ENCODE peak calls at places on chromosomes 5 and 9, in five cellular contexts. K is OCI-LY7, M is GM23248, J is SK-N-SH, U is adrenal gland. B is an unnamed sample.
A peak's percentile ranks its signal among the peaks of the same experiment; 100 is the strongest.

GRCh38 chr5:3856036-3856435 is 260.4 kb downstream of the IRX1 start:
- DNase-seq in K (no peak), M (no peak), J (no peak), U (no peak), B (no peak)

GRCh38 chr5:132530946-132531345 is 12.4 kb downstream of the IL5 start:
- DNase-seq in K (no peak), M (no peak), J (no peak), U (no peak), B (no peak)

GRCh38 chr9:107422189-107422802 is 67.3 kb downstream of the KLF4 start:
- DNase-seq in K (peak; percentile 53), M (peak; percentile 85), J (peak; percentile 60), U (peak; percentile 82), B (peak; percentile 60)

GRCh38 chr9:15482146-15482545 is 28.6 kb downstream of the PSIP1 start:
- DNase-seq in K (no peak), M (no peak), J (no peak), U (no peak), B (no peak)

GRCh38 chr9:129887210-129888084 is 52.2 kb downstream of the USP20 start:
- DNase-seq in K (peak; percentile 49), M (peak; percentile 78), J (no peak), U (no peak), B (no peak)

GRCh38 chr5:158780656-158781237 is 319.0 kb downstream of the EBF1 start:
- DNase-seq in K (no peak), M (no peak), J (no peak), U (no peak), B (no peak)

GRCh38 chr9:130912932-130913598 is 16.5 kb upstream of the QRFP start:
- DNase-seq in K (no peak), M (peak; percentile 96), J (no peak), U (no peak), B (no peak)

GRCh38 chr5:126937796-126938195 is 92.6 kb downstream of the MARCHF3 start:
- DNase-seq in K (no peak), M (peak; percentile 51), J (no peak), U (no peak), B (no peak)

GRCh38 chr5:72515211-72515610 is 8.0 kb upstream of the ZNF366 start:
- DNase-seq in K (no peak), M (no peak), J (no peak), U (no peak), B (no peak)

GRCh38 chr5:83179966-83180365 is 102.6 kb downstream of the XRCC4 start:
- DNase-seq in K (no peak), M (peak; percentile 2), J (no peak), U (no peak), B (no peak)

GRCh38 chr5:87245451-87245850 is 22.2 kb upstream of the RASA1 start:
- DNase-seq in K (no peak), M (no peak), J (no peak), U (no peak), B (no peak)

GRCh38 chr5:80961376-80962281 is 1.5 kb downstream of the RASGRF2 start:
- DNase-seq in K (no peak), M (no peak), J (no peak), U (no peak), B (no peak)

GRCh38 chr5:149605998-149606721 is 24.9 kb downstream of the ARHGEF37 start:
- DNase-seq in K (peak; percentile 81), M (peak; percentile 99), J (no peak), U (no peak), B (peak; percentile 32)

GRCh38 chr5:24225051-24225450 is 419.7 kb downstream of the CDH10 start:
- DNase-seq in K (no peak), M (peak; percentile 47), J (no peak), U (no peak), B (no peak)

GRCh38 chr9:13351768-13352386 is 72.4 kb upstream of the MPDZ start:
- DNase-seq in K (peak; percentile 29), M (peak; percentile 82), J (peak; percentile 24), U (peak; percentile 24), B (no peak)

GRCh38 chr5:89313804-89314588 is 431.0 kb upstream of the MEF2C start:
- DNase-seq in K (peak; percentile 3), M (peak; percentile 90), J (no peak), U (no peak), B (no peak)

GRCh38 chr5:122129332-122129731 is at the start of gene ZNF474:
- DNase-seq in K (no peak), M (peak; percentile 98), J (no peak), U (no peak), B (no peak)

GRCh38 chr5:143791848-143792701 is 19.9 kb upstream of the HMHB1 start:
- DNase-seq in K (no peak), M (no peak), J (no peak), U (no peak), B (no peak)

GRCh38 chr5:87411586-87412416 is 929 bp downstream of the CCNH start:
- DNase-seq in K (peak; percentile 46), M (peak; percentile 61), J (peak; percentile 10), U (peak; percentile 53), B (no peak)

GRCh38 chr5:114116981-114117380 is 244.9 kb upstream of the KCNN2 start:
- DNase-seq in K (no peak), M (no peak), J (no peak), U (no peak), B (no peak)

GRCh38 chr9:134389659-134390058 is 63.4 kb downstream of the RXRA start:
- DNase-seq in K (no peak), M (no peak), J (peak; percentile 58), U (no peak), B (no peak)

GRCh38 chr9:3936520-3937235 is 363.2 kb downstream of the GLIS3 start:
- DNase-seq in K (no peak), M (no peak), J (peak; percentile 33), U (peak; percentile 42), B (peak; percentile 59)

GRCh38 chr9:13110766-13111400 is 168.6 kb downstream of the MPDZ start:
- DNase-seq in K (no peak), M (peak; percentile 52), J (no peak), U (peak; percentile 57), B (peak; percentile 23)

GRCh38 chr9:126114850-126115460 is 211.7 kb upstream of the MVB12B start:
- DNase-seq in K (no peak), M (no peak), J (no peak), U (no peak), B (no peak)

GRCh38 chr5:17219006-17219422 is 1.6 kb downstream of the BASP1 start:
- DNase-seq in K (peak; percentile 67), M (peak; percentile 49), J (peak; percentile 76), U (no peak), B (no peak)

GRCh38 chr5:7066471-7067235 is 329.3 kb upstream of the ADCY2 start:
- DNase-seq in K (no peak), M (no peak), J (no peak), U (no peak), B (no peak)

GRCh38 chr9:128420651-128421473 is at the start of gene CERCAM:
- DNase-seq in K (peak; percentile 64), M (peak; percentile 83), J (peak; percentile 95), U (peak; percentile 43), B (peak; percentile 67)

GRCh38 chr5:168951341-168951740 is 349.6 kb downstream of the SLIT3 start:
- DNase-seq in K (no peak), M (peak; percentile 63), J (no peak), U (no peak), B (no peak)

GRCh38 chr9:92600742-92601261 is 65.0 kb upstream of the ECM2 start:
- DNase-seq in K (no peak), M (peak; percentile 77), J (no peak), U (no peak), B (no peak)

GRCh38 chr9:134391319-134392231 is 65.3 kb downstream of the RXRA start:
- DNase-seq in K (no peak), M (no peak), J (no peak), U (no peak), B (no peak)

DNA sequence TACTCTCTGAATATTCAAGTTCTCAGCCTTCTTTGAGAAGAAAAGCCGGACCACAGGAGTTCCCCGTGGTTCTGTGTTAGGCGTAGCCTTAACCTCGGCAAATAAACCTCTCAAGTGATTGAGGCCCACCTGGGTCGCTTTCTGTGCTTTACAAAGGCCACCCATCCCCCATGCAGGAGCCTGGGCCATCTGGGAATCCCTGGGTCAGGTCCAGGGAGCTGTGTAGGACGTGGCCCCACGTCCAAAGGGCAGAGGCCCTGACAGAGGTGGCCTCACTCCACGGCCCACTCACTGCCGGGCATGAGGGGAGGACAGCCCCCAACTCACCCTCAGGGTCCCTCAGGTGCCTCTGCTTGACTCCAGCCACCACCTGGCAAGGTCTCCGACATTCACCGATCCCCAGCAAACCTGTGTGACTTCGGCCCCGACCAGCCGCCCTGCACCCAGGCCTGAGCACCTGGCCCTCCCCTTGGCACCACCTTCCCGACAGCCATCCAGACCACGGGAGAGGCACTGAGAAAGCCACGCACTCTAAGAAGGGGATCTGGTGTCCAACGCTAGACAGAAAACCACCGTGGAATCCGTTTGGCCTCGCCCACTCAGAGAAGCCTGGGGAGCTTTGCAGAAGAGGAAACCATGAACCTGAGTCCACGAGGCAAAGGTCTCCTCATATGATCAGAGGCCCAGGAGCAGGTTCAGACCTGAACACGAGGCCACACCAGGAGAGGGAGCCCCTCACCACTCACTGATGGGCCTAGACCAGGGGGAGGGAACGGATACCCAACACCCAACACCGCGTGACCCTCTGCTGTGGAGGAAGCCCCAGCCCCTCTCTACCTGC is 4.5 kb downstream of the SLC12A7 start:
- DNase-seq in K (peak; percentile 37), M (no peak), J (no peak), U (no peak), B (no peak)
- H3K4me1 ChIP-seq in K (no peaks in the 10 kb centered on the region), M (no peaks in the 10 kb centered on the region), J (no peaks in the 10 kb centered on the region), U (peaks cover 28% of the 10 kb centered on the region), B (peaks cover 97% of the 10 kb centered on the region)

GRCh38 chr9:8287501-8287900 is 487.9 kb upstream of the DMAC1 start:
- DNase-seq in K (no peak), M (no peak), J (no peak), U (no peak), B (no peak)

GRCh38 chr9:8282555-8282954 is 483.0 kb upstream of the DMAC1 start:
- DNase-seq in K (no peak), M (no peak), J (no peak), U (no peak), B (no peak)

GRCh38 chr9:8287970-8288369 is 488.4 kb upstream of the DMAC1 start:
- DNase-seq in K (no peak), M (no peak), J (no peak), U (no peak), B (no peak)

GRCh38 chr9:8284835-8285234 is 485.3 kb upstream of the DMAC1 start:
- DNase-seq in K (no peak), M (no peak), J (no peak), U (no peak), B (no peak)
- H3K9me3 ChIP-seq in K (no peaks in the 10 kb centered on the region), M (no peaks in the 10 kb centered on the region), J (no peaks in the 10 kb centered on the region), U (no peaks in the 10 kb centered on the region), B (no peaks in the 10 kb centered on the region)

GRCh38 chr9:109846781-109847180 is 66.8 kb downstream of the PALM2AKAP2 start:
- DNase-seq in K (no peak), M (no peak), J (no peak), U (no peak), B (no peak)

GRCh38 chr9:109855540-109855939 is 75.5 kb downstream of the PALM2AKAP2 start:
- DNase-seq in K (no peak), M (no peak), J (no peak), U (no peak), B (no peak)

GRCh38 chr9:109856785-109857184 is 76.8 kb downstream of the PALM2AKAP2 start:
- DNase-seq in K (no peak), M (peak; percentile 11), J (no peak), U (peak; percentile 35), B (peak; percentile 84)

GRCh38 chr9:109857337-109857736 is 77.3 kb downstream of the PALM2AKAP2 start:
- DNase-seq in K (no peak), M (no peak), J (no peak), U (no peak), B (no peak)

GRCh38 chr9:109852561-109852960 is 72.6 kb downstream of the PALM2AKAP2 start:
- DNase-seq in K (no peak), M (no peak), J (no peak), U (no peak), B (no peak)
- H3K27ac ChIP-seq in K (no peak overlapping the region), M (no peak overlapping the region), J (no peak overlapping the region), U (no peak overlapping the region), B (no peak overlapping the region)

GRCh38 chr5:55983986-55984385 is 10.8 kb downstream of the IL6ST start:
- DNase-seq in K (no peak), M (no peak), J (no peak), U (no peak), B (no peak)
- H3K4me1 ChIP-seq in K (no peaks in the 10 kb centered on the region), M (peaks cover 4% of the 10 kb centered on the region), J (no peaks in the 10 kb centered on the region), U (peaks cover 5% of the 10 kb centered on the region), B (peaks cover 80% of the 10 kb centered on the region)